ENCODE peak calls at places on chromosomes 1 and 21, in seven cellular contexts. N is astrocyte of the spinal cord; Z is activated gamma-delta T cell treated with anti-CD3 and anti-CD28 coated beads, Interleukin-2, amount 50 U/mL, for 16 hours; X is activated T-helper 1 cell treated with anti-CD3 and anti-CD28 coated beads, Interleukin-2, amount 50 U/mL, for 16 hours; D is CD8-positive, alpha-beta T cell; S is kidney epithelial cell; A is right cardiac atrium. P is an unnamed sample.

GRCh38 chr1:212437179-212437798 is 4.6 kb downstream of the NENF start:
- DNase-seq in Z (no peak), N (no peak), A (no peak), X (no peak), S (no peak), D (no peak), P (no peak)

GRCh38 chr1:2607681-2608041 is 21.1 kb downstream of the PRXL2B start:
- DNase-seq in N (no peak), X (no peak), D (no peak), S (no peak), A (peak), Z (no peak), P (no peak)

GRCh38 chr1:93847811-93848288 is 31.2 kb downstream of the DNTTIP2 start:
- DNase-seq in A (peak), S (no peak), Z (peak), D (peak), X (peak), N (no peak), P (peak)

GRCh38 chr1:234620272-234620711 is 10.3 kb upstream of the IRF2BP2 start:
- DNase-seq in D (no peak), Z (no peak), S (no peak), A (no peak), N (no peak), X (no peak), P (no peak)

GRCh38 chr1:13513885-13514546 is at the start of gene LRRC38:
- DNase-seq in Z (no peak), D (no peak), A (no peak), X (no peak), N (no peak), S (no peak), P (no peak)

GRCh38 chr1:150194381-150195031 is 41.4 kb downstream of the ANP32E start:
- DNase-seq in N (peak), D (no peak), Z (no peak), S (no peak), X (no peak), A (no peak), P (no peak)

GRCh38 chr21:45995686-45996179 is 14.2 kb downstream of the COL6A1 start:
- DNase-seq in Z (no peak), N (no peak), A (peak), S (no peak), D (no peak), X (no peak), P (no peak)

GRCh38 chr1:222225171-222225570 is 322.7 kb downstream of the HHIPL2 start:
- DNase-seq in A (no peak), D (no peak), N (no peak), Z (no peak), X (no peak), S (no peak), P (no peak)

GRCh38 chr1:162397039-162397448 is 14.9 kb downstream of the SH2D1B start:
- DNase-seq in A (no peak), D (no peak), Z (no peak), S (no peak), N (no peak), X (no peak), P (no peak)

GRCh38 chr1:184157396-184157747 is 105.8 kb downstream of the TSEN15 start:
- DNase-seq in Z (no peak), N (no peak), S (no peak), A (no peak), X (no peak), D (no peak), P (no peak)

P was measured in KG1.